ENCODE peak calls at places on chromosomes 6 and 20, in ten cellular contexts. X is neural crest cell; Q is tibial nerve; A is heart right ventricle; F is GM13977; B is CD4-positive, alpha-beta T cell; V is stomach; Y is fibroblast of pulmonary artery; C is fibroblast of mammary gland; L is WTC11. J is an unnamed sample.

GRCh38 chr6:157860505-157860991 is 37.5 kb downstream of the SNX9 start:
- DNase-seq in X (no peak), Q (no peak), A (no peak), F (no peak), B (no peak), V (no peak), Y (no peak), C (no peak), L (no peak), J (no peak)

GRCh38 chr20:52348434-52348833 is 156.9 kb upstream of the ZFP64 start:
- DNase-seq in X (no peak), Q (no peak), A (no peak), F (no peak), B (no peak), V (no peak), Y (no peak), C (no peak), L (no peak), J (no peak)

GRCh38 chr6:129744201-129744879 is 34.4 kb upstream of the ARHGAP18 start:
- DNase-seq in X (no peak), Q (no peak), A (no peak), F (no peak), B (no peak), V (no peak), Y (peak; percentile 86), C (peak; percentile 94), L (no peak), J (no peak)

GRCh38 chr6:63904844-63905243 is 269.2 kb downstream of the PHF3 start:
- DNase-seq in X (no peak), Q (no peak), A (no peak), F (no peak), B (no peak), V (no peak), Y (peak; percentile 96), C (peak; percentile 82), L (no peak), J (no peak)

GRCh38 chr20:38229376-38230252 is 30.9 kb downstream of the KIAA1755 start:
- DNase-seq in X (peak; percentile 50), Q (peak; percentile 45), A (no peak), F (peak; percentile 61), B (no peak), V (no peak), Y (peak; percentile 57), C (peak; percentile 46), L (no peak), J (peak; percentile 79)

GRCh38 chr20:3452690-3453089 is 18.1 kb upstream of the ATRN start:
- DNase-seq in X (no peak), Q (no peak), A (no peak), F (no peak), B (no peak), V (no peak), Y (no peak), C (no peak), L (no peak), J (no peak)

GRCh38 chr6:122663981-122664380 is 53.8 kb downstream of the PKIB start:
- DNase-seq in X (no peak), Q (no peak), A (no peak), F (no peak), B (no peak), V (no peak), Y (no peak), C (no peak), L (no peak), J (no peak)

GRCh38 chr6:35359744-35360348 is 17.5 kb downstream of the PPARD start:
- DNase-seq in X (no peak), Q (no peak), A (peak; percentile 30), F (no peak), B (no peak), V (no peak), Y (peak; percentile 85), C (peak; percentile 88), L (no peak), J (no peak)

GRCh38 chr6:143397229-143398222 is 53.0 kb downstream of the ADAT2 start:
- DNase-seq in X (no peak), Q (peak; percentile 14), A (no peak), F (no peak), B (no peak), V (peak; percentile 73), Y (peak; percentile 92), C (peak; percentile 86), L (peak; percentile 38), J (no peak)

GRCh38 chr6:39926668-39927067 is 7.6 kb downstream of the MOCS1 start:
- DNase-seq in X (no peak), Q (no peak), A (no peak), F (no peak), B (no peak), V (no peak), Y (peak; percentile 14), C (no peak), L (no peak), J (no peak)

GRCh38 chr6:168662301-168662936 is 221.4 kb downstream of the SMOC2 start:
- DNase-seq in X (no peak), Q (no peak), A (no peak), F (no peak), B (no peak), V (peak; percentile 9), Y (no peak), C (no peak), L (no peak), J (no peak)

GRCh38 chr20:54084727-54085368 is 14.5 kb upstream of the BCAS1 start:
- DNase-seq in X (no peak), Q (no peak), A (no peak), F (no peak), B (no peak), V (peak; percentile 70), Y (no peak), C (no peak), L (no peak), J (no peak)

GRCh38 chr6:13769655-13770053 is 44.7 kb downstream of the MCUR1 start:
- DNase-seq in X (no peak), Q (no peak), A (peak; percentile 15), F (no peak), B (no peak), V (peak; percentile 7), Y (no peak), C (no peak), L (peak; percentile 65), J (no peak)
- TF ChIP-seq CTCF in X (peak; percentile 28), Q (no peak), A (peak; percentile 12), F (no peak), B (no peak), V (no peak), Y (no peak), C (no peak), L (peak; percentile 73), J (no peak)

GRCh38 chr6:105500693-105501092 is 97.8 kb upstream of the PREP start:
- DNase-seq in X (no peak), Q (no peak), A (no peak), F (no peak), B (no peak), V (no peak), Y (no peak), C (no peak), L (no peak), J (no peak)
- TF ChIP-seq CTCF in X (no peak), Q (no peak), A (no peak), F (no peak), B (no peak), V (no peak), Y (no peak), C (no peak), L (no peak), J (no peak)

DNA sequence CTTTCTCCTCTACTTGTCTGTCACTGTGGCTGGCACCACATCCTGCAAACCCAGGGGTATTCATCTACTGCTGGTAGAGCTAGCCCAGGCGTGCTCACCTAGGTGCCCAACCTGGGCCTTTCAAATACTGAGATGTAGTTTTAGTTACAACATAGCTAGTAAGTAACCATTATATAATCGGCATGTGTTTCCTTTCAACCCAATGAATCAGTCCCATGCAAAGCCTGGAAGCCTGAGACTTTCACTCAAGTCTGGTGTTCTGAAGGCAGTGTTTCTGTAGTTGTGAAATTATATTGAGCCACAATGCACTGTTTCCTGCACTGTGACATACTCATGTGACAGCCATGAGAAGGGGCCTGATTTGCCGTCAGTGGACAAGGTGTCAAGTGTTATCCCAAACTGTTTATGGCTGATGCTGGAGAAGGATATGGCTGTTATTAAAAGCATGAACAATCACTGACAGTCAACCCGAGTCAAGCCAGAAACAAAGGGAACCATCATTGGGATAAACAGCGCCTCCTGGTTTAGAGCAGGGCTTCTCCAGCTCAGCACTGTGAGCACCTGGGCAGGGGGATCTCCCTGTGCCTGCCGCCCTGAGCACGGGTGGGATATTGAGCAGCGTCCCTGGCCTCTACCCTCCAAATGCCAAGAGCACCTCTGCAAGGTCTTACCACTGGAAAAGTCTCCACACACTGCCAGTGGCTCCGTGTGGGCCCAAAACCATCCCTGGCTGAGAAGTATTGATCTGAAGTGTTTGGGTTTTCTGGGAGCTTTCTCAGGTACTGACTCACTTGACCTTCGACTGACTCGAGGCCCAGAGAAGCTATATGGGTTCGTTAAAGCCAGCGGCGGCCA is 1.6 kb downstream of the PSMA7 start:
- DNase-seq in X (no peak), Q (no peak), A (no peak), F (no peak), B (no peak), V (no peak), Y (peak; percentile 55), C (peak; percentile 54), L (no peak), J (no peak)
- TF ChIP-seq CTCF in X (peak; percentile 46), Q (no peak), A (peak; percentile 35), F (peak; percentile 52), B (peak; percentile 27), V (no peak), Y (peak; percentile 54), C (peak; percentile 40), L (no peak), J (peak; percentile 35)

GRCh38 chr6:37438912-37439311 is 5.9 kb downstream of the CMTR1 start:
- DNase-seq in X (no peak), Q (no peak), A (no peak), F (no peak), B (no peak), V (no peak), Y (no peak), C (peak; percentile 23), L (no peak), J (no peak)

GRCh38 chr6:37432916-37433656 is at the start of gene CMTR1:
- DNase-seq in X (peak; percentile 91), Q (peak; percentile 86), A (peak; percentile 97), F (peak; percentile 97), B (peak; percentile 91), V (peak; percentile 96), Y (peak; percentile 92), C (peak; percentile 82), L (peak; percentile 96), J (peak; percentile 96)

GRCh38 chr6:37433657-37434271 is 743 bp downstream of the CMTR1 start:
- DNase-seq in X (no peak), Q (no peak), A (no peak), F (peak; percentile 72), B (peak; percentile 9), V (no peak), Y (peak; percentile 11), C (peak; percentile 18), L (no peak), J (no peak)

GRCh38 chr6:37435373-37435772 is 2.4 kb downstream of the CMTR1 start:
- DNase-seq in X (no peak), Q (no peak), A (no peak), F (no peak), B (no peak), V (no peak), Y (no peak), C (peak; percentile 24), L (no peak), J (no peak)

DNA sequence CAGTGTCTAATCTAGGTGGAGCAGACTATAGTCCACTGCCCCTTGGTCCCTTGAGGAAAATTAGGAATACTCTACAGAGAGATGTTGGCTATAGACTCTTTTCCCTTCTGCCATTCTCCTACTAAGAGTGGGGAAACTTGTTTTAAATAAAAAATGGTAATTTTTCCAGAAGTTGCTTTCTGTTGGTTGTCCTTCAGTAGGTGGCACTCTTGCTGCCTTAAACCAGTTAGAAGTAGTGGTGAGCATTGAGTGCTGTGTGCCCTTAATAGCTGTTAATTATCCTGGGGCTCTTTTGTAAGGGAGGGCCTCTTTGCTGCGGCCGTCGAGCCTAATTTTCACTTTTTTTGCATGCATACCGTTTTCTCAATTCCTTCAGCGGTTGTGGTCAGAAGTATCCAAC is 2.8 kb downstream of the CMTR1 start:
- DNase-seq in X (no peak), Q (no peak), A (no peak), F (no peak), B (no peak), V (no peak), Y (no peak), C (peak; percentile 23), L (no peak), J (no peak)
- TF ChIP-seq CTCF in X (no peak), Q (no peak), A (no peak), F (no peak), B (no peak), V (no peak), Y (no peak), C (peak; percentile 16), L (no peak), J (peak; percentile 36)